ENCODE peak calls at places on chromosomes 2 and 18, in nine cellular contexts. W, S, A, O, F, L, D, U and Q are unnamed samples.
A peak's percentile ranks its signal among the peaks of the same experiment; 100 is the strongest.

GRCh38 chr2:99708231-99708630 is 218.4 kb upstream of the REV1 start:
- DNase-seq in W (peak; percentile 31), S (no peak), A (no peak), O (no peak), F (no peak), L (no peak), D (no peak), U (no peak), Q (no peak)

GRCh38 chr2:178848335-178848734 is 41.1 kb upstream of the TTN start:
- DNase-seq in W (no peak), S (no peak), A (no peak), O (peak; percentile 53), F (no peak), L (no peak), D (no peak), U (no peak), Q (no peak)

GRCh38 chr2:216857131-216857550 is 2.7 kb downstream of the TNP1 start:
- DNase-seq in W (no peak), S (no peak), A (no peak), O (peak; percentile 58), F (no peak), L (no peak), D (no peak), U (peak; percentile 84), Q (peak; percentile 39)

GRCh38 chr2:25372405-25373268 is 30.9 kb upstream of the DNMT3A start:
- DNase-seq in W (no peak), S (no peak), A (peak; percentile 9), O (no peak), F (peak; percentile 24), L (no peak), D (no peak), U (no peak), Q (no peak)

GRCh38 chr18:9353596-9353995 is 19.0 kb downstream of the TWSG1 start:
- DNase-seq in W (no peak), S (no peak), A (no peak), O (no peak), F (no peak), L (no peak), D (no peak), U (no peak), Q (peak; percentile 23)

GRCh38 chr2:133871810-133872209 is 303.5 kb upstream of the NCKAP5 start:
- DNase-seq in W (no peak), S (no peak), A (no peak), O (no peak), F (no peak), L (no peak), D (no peak), U (peak; percentile 19), Q (no peak)

GRCh38 chr2:8576525-8577157 is 105.2 kb upstream of the ID2 start:
- DNase-seq in W (peak; percentile 91), S (no peak), A (no peak), O (peak; percentile 13), F (peak; percentile 29), L (no peak), D (no peak), U (no peak), Q (no peak)

GRCh38 chr2:191167766-191168165 is 17.0 kb upstream of the STAT4 start:
- DNase-seq in W (no peak), S (no peak), A (no peak), O (peak; percentile 63), F (no peak), L (no peak), D (no peak), U (peak; percentile 67), Q (no peak)

GRCh38 chr2:202034249-202035088 is 814 bp downstream of the FZD7 start:
- DNase-seq in W (no peak), S (peak; percentile 30), A (no peak), O (no peak), F (no peak), L (peak; percentile 22), D (no peak), U (no peak), Q (no peak)

GRCh38 chr18:54608008-54608642 is 17.1 kb downstream of the DYNAP start:
- DNase-seq in W (no peak), S (no peak), A (no peak), O (peak; percentile 90), F (no peak), L (peak; percentile 30), D (no peak), U (peak; percentile 1), Q (peak; percentile 74)

GRCh38 chr2:160368988-160369935 is 124.3 kb downstream of the RBMS1 start:
- DNase-seq in W (no peak), S (no peak), A (no peak), O (no peak), F (no peak), L (no peak), D (no peak), U (peak; percentile 46), Q (peak; percentile 60)

GRCh38 chr2:179694963-179695362 is 166.4 kb downstream of the ZNF385B start:
- DNase-seq in W (no peak), S (no peak), A (no peak), O (no peak), F (no peak), L (no peak), D (no peak), U (no peak), Q (no peak)

GRCh38 chr18:79740741-79741700 is 56.7 kb upstream of the KCNG2 start:
- DNase-seq in W (no peak), S (no peak), A (no peak), O (no peak), F (no peak), L (no peak), D (no peak), U (no peak), Q (no peak)

GRCh38 chr18:45998244-45998643 is 31.1 kb upstream of the EPG5 start:
- DNase-seq in W (no peak), S (no peak), A (no peak), O (no peak), F (no peak), L (no peak), D (no peak), U (no peak), Q (no peak)

GRCh38 chr2:241454837-241455485 is 53.4 kb downstream of the STK25 start:
- DNase-seq in W (no peak), S (no peak), A (no peak), O (no peak), F (no peak), L (no peak), D (no peak), U (no peak), Q (no peak)

DNA sequence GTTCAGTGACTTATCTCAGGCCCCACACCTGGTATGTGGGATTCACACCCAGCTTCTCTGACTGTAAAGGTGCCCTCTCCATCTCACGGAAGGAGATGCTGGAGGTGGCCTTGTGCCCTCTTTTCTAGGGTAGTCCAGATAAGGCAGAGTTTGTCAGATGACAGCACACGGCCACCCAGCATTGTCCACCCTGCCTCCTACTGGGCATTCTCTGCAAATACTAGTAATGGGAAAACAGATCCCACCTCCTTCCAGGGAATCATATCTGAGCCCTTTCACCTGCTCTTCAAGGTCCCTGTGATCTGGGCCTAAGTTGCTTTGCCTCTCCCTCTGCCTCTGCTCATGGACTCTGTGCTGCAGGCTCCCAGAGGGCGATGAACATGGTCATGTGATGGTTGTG is 214.7 kb downstream of the CLIP4 start:
- DNase-seq in W (no peak), S (no peak), A (no peak), O (no peak), F (no peak), L (no peak), D (no peak), U (no peak), Q (no peak)
- TF ChIP-seq CTCF in W (peak; percentile 34), S (no peak), A (peak; percentile 59), O (no peak), F (no peak), L (no peak), D (peak; percentile 33), U (peak; percentile 11), Q (peak; percentile 36)

DNA sequence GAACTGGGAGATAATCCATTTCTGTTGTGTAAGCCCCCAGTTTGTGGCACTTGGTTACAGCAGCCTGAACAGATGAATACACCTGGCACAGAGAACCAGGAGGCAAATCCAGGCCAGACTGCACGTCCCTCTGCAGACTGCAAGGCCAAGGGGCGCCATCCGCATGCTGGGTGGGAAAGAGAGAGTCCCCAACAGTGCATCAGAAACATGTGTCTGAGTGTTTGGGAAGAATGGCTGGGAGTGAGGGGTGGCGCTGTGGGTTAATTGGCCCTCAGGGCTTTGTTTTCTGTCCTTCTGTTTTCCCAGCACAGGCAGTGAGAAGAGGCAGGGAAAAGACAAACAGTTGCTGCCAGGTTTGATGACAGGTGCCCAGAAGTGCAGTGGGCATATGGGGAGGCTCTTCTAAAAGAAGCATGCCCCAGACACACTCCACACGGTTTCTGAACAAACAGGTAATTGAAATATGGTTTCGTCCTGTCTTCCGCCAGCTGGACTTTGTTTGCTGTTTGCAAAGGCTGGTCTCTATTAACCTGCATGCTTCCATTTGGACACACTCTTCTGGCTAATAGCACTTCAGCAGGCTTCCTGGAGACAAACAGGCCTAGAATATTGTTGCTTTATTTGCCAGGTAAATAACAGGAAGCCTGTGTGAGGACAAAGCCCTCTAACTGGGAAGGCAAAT is 43.4 kb upstream of the SEC11C start:
- DNase-seq in W (no peak), S (no peak), A (no peak), O (no peak), F (no peak), L (no peak), D (peak; percentile 70), U (no peak), Q (no peak)
- TF ChIP-seq CTCF in W (no peak), S (no peak), A (peak; percentile 23), O (no peak), F (no peak), L (no peak), D (no peak), U (no peak), Q (no peak)

GRCh38 chr2:61543062-61543461 is 4.9 kb upstream of the XPO1 start:
- DNase-seq in W (peak; percentile 53), S (no peak), A (peak; percentile 26), O (no peak), F (no peak), L (no peak), D (no peak), U (no peak), Q (no peak)
- TF ChIP-seq CTCF in W (peak; percentile 78), S (no peak), A (peak; percentile 47), O (peak; percentile 21), F (no peak), L (no peak), D (no peak), U (no peak), Q (no peak)

GRCh38 chr2:237280937-237281336 is 133.0 kb downstream of the COL6A3 start:
- DNase-seq in W (no peak), S (no peak), A (no peak), O (no peak), F (no peak), L (no peak), D (no peak), U (peak; percentile 57), Q (no peak)

GRCh38 chr2:237281900-237282306 is 132.1 kb downstream of the COL6A3 start:
- DNase-seq in W (no peak), S (no peak), A (no peak), O (peak; percentile 43), F (no peak), L (no peak), D (no peak), U (peak; percentile 97), Q (no peak)

GRCh38 chr2:237283136-237283928 is 130.6 kb downstream of the COL6A3 start:
- DNase-seq in W (no peak), S (no peak), A (no peak), O (peak; percentile 43), F (no peak), L (no peak), D (no peak), U (peak; percentile 84), Q (no peak)

GRCh38 chr2:237280235-237280634 is 133.7 kb downstream of the COL6A3 start:
- DNase-seq in W (no peak), S (no peak), A (no peak), O (no peak), F (no peak), L (peak; percentile 33), D (no peak), U (peak; percentile 99), Q (no peak)

GRCh38 chr2:237282568-237283128 is 131.3 kb downstream of the COL6A3 start:
- DNase-seq in W (no peak), S (no peak), A (no peak), O (no peak), F (no peak), L (no peak), D (no peak), U (peak; percentile 93), Q (no peak)
- TF ChIP-seq CTCF in W (no peak), S (no peak), A (no peak), O (no peak), F (no peak), L (no peak), D (no peak), U (no peak), Q (no peak)